ENCODE peak calls at places on chromosomes 3 and 15, in four cellular contexts. Z, X, Y and A are unnamed samples. For H3K4me1, the result is how much of the 10 kb centered on the place peaks cover.

GRCh38 chr3:20563236-20563635 is 377.2 kb upstream of the SGO1 start:
- DNase-seq in Z (no peak), X (no peak), Y (no peak), A (no peak)

GRCh38 chr3:187520027-187520945 is 149.9 kb downstream of the SST start:
- DNase-seq in Z (no peak), X (peak), Y (no peak), A (peak)

GRCh38 chr3:102454101-102454625 is 19.3 kb downstream of the ZPLD1 start:
- DNase-seq in Z (no peak), X (no peak), Y (no peak), A (no peak)

GRCh38 chr3:66555214-66555844 is 54.5 kb upstream of the LRIG1 start:
- DNase-seq in Z (no peak), X (no peak), Y (no peak), A (no peak)

GRCh38 chr3:47984089-47984759 is 32.0 kb downstream of the MAP4 start:
- DNase-seq in Z (no peak), X (no peak), Y (no peak), A (no peak)

GRCh38 chr3:140023616-140024530 is 88.9 kb downstream of the CLSTN2 start:
- DNase-seq in Z (no peak), X (peak), Y (no peak), A (peak)

GRCh38 chr3:117407317-117407716 is 697.7 kb downstream of the TUSC7 start:
- DNase-seq in Z (no peak), X (no peak), Y (no peak), A (no peak)

GRCh38 chr15:80832676-80833075 is 53.5 kb downstream of the CEMIP start:
- DNase-seq in Z (no peak), X (no peak), Y (no peak), A (no peak)

GRCh38 chr15:84899750-84900149 is 15.3 kb downstream of the SLC28A1 start:
- DNase-seq in Z (no peak), X (no peak), Y (no peak), A (no peak)

GRCh38 chr3:107643038-107643883 is 120.5 kb downstream of the BBX start:
- DNase-seq in Z (no peak), X (no peak), Y (no peak), A (no peak)
- TF ChIP-seq CTCF in Z (no peak), X (no peak), Y (no peak), A (no peak)

GRCh38 chr3:14431556-14431927 is 29.1 kb downstream of the SLC6A6 start:
- DNase-seq in Z (no peak), X (no peak), Y (peak), A (no peak)
- H3K27ac ChIP-seq in Z (peak), X (peak), Y (peak), A (peak)

GRCh38 chr3:45985532-45986302 is 9.9 kb downstream of the FYCO1 start:
- DNase-seq in Z (no peak), X (no peak), Y (no peak), A (peak)
- H3K4me1 ChIP-seq in Z (half or more), X (under half), Y (under half), A (under half)

GRCh38 chr15:58223432-58223831 is 85.3 kb downstream of the AQP9 start:
- DNase-seq in Z (no peak), X (no peak), Y (no peak), A (no peak)

GRCh38 chr15:58224068-58224467 is 85.9 kb downstream of the AQP9 start:
- DNase-seq in Z (no peak), X (no peak), Y (no peak), A (no peak)

GRCh38 chr15:58222698-58223097 is 84.5 kb downstream of the AQP9 start:
- DNase-seq in Z (no peak), X (no peak), Y (no peak), A (no peak)

DNA sequence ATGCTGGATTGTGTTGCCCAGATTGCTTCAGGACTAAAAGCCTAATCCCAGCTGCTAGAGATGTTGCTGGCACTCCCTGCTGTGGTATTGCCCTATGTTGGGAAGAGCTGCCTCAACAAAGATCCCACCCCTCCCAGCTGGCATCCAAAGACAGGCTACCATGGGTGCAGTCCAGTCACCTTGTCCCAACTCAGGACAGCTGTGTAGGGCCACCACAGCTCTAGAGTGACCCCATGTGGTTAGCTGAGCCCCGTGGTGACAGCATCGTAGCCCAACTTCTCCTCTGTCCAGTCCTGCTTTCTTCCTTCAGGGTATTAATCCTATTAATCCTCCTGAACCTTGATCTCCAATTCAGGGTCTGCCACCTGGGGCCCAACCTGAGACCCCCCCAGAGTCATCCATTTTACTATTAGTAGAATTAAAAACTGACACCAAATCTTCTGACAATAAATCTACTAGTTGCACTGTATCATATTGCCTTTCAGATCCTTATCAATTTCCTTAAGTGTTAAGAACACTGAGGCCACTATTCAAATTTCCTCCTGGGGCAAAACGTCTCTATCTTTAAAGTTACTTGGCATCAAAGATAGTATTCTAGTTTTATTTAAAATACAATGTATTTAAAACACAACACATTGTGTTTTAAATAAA is 83.5 kb downstream of the AQP9 start:
- DNase-seq in Z (no peak), X (no peak), Y (no peak), A (no peak)
- TF ChIP-seq CTCF in Z (no peak), X (no peak), Y (peak), A (no peak)

GRCh38 chr3:184604039-184604955 is 42.7 kb downstream of the EPHB3 start:
- DNase-seq in Z (no peak), X (no peak), Y (no peak), A (peak)
- H3K27ac ChIP-seq in Z (no peak), X (no peak), Y (no peak), A (peak)

GRCh38 chr3:50248387-50248786 is 12.4 kb downstream of the GNAI2 start:
- DNase-seq in Z (no peak), X (peak), Y (peak), A (no peak)
- H3K4me1 ChIP-seq in Z (under half), X (under half), Y (under half), A (under half)

DNA sequence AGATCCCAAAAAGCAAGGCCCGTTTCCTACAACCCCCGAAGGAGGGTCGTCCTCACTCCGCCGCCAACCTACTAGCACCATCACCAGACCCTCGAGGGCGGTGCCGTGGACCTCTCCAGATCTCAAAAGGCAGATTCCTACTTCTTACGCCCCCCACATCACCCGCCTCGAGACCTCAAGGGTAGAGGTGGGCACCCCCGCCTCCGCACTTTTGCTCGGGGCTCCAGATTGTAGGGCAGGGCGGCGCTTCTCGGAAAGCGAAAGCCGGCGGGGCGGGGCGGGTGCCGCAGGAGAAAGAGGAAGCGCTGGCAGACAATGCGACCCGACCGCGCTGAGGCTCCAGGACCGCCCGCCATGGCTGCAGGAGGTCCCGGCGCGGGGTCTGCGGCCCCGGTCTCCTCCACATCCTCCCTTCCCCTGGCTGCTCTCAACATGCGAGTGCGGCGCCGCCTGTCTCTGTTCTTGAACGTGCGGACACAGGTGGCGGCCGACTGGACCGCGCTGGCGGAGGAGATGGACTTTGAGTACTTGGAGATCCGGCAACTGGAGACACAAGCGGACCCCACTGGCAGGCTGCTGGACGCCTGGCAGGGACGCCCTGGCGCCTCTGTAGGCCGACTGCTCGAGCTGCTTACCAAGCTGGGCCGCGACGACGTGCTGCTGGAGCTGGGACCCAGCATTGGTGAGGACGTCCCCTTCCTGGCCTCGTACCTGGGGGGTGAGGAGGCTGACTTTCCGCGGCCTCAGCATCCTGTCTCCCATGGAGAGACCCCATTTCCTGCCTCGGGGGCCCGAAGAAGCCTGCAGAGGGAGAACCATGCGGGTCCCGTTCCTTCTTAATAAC is at the start of gene MYD88:
- DNase-seq in Z (peak), X (peak), Y (peak), A (peak)
- TF ChIP-seq CTCF in Z (no peak), X (no peak), Y (no peak), A (no peak)

DNA sequence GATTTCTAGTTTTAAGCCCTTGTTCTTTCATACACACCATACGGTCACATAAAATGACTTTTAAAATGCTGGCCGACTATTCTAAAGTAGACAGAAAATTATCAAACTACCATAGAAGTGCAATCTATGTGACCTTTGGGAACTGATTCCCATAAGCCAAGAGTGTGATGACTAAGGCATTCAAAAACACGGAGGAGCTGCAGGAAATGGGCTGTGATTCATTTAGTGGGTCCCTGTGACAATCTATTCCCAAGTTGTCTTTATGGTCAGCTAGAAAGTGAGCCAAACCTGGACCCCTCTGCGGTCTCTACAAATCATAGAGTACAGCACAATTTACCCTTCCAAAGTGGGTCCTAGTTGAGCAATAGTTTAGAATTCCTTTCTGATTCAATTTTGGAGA is 251.5 kb upstream of the CBLB start:
- DNase-seq in Z (no peak), X (no peak), Y (no peak), A (no peak)
- H3K27ac ChIP-seq in Z (no peak), X (no peak), Y (no peak), A (no peak)

DNA sequence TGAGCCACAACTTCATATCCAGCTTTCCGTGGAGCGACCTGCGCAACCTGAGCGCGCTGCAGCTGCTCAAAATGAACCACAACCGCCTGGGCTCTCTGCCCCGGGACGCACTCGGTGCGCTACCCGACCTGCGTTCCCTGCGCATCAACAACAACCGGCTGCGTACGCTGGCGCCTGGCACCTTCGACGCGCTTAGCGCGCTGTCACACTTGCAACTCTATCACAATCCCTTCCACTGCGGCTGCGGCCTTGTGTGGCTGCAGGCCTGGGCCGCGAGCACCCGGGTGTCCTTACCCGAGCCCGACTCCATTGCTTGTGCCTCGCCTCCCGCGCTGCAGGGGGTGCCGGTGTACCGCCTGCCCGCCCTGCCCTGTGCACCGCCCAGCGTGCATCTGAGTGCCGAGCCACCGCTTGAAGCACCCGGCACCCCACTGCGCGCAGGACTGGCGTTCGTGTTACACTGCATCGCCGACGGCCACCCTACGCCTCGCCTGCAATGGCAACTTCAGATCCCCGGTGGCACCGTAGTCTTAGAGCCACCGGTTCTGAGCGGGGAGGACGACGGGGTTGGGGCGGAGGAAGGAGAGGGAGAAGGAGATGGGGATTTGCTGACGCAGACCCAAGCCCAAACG is 2.8 kb downstream of the ISLR2 start:
- DNase-seq in Z (no peak), X (no peak), Y (no peak), A (no peak)
- H3K4me1 ChIP-seq in Z (under half), X (under half), Y (under half), A (under half)

DNA sequence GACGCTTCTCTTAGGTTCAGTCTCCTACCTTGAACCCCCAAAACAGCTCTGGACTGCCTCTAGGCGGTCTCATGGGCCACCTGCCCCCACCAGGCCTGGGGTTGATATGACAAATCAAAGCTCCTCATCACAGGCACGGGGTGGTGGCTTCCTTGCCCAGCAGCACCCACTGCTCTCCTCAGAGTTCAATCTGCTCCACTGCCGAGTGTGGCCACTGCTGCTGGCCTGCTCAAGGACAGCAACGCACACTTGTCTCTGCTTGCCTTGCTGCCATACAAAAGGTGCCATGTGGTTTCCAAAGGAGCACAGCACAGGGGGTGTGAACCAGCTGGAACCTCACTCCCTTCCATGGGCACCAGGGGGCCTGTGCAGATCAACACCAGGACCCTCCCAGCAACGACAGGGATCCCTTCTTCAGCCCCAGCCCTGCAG is 10.2 kb downstream of the KBTBD13 start:
- DNase-seq in Z (no peak), X (peak), Y (no peak), A (no peak)
- TF ChIP-seq CTCF in Z (no peak), X (peak), Y (no peak), A (no peak)